ENCODE peak calls at places on chromosomes 13 and 19, in four cellular contexts. S is SK-N-SH, E is HepG2, J is K562. B is an unnamed sample.

GRCh38 chr19:7509625-7510024 is 6.3 kb upstream of the ZNF358 start:
- DNase-seq in J (peak), E (no peak), S (no peak), B (peak)

GRCh38 chr13:48817166-48817802 is 158.4 kb upstream of the FNDC3A start:
- DNase-seq in E (no peak), J (no peak), S (no peak), B (no peak)

GRCh38 chr19:1240925-1241324 is 626 bp upstream of the ATP5F1D start:
- DNase-seq in E (no peak), S (no peak), J (no peak), B (no peak)

GRCh38 chr13:45258339-45258685 is 57.5 kb upstream of the KCTD4 start:
- DNase-seq in J (no peak), E (peak), S (no peak), B (no peak)

GRCh38 chr19:39320948-39321831 is 527 bp upstream of the LRFN1 start:
- DNase-seq in E (no peak), J (no peak), S (peak), B (peak)

GRCh38 chr19:5407356-5407755 is 47.9 kb upstream of the ZNRF4 start:
- DNase-seq in E (peak), J (peak), S (peak), B (no peak)

GRCh38 chr19:48728882-48729645 is 9.5 kb upstream of the MAMSTR start:
- DNase-seq in E (no peak), S (no peak), J (no peak), B (peak)

GRCh38 chr19:47107201-47107952 is 6.2 kb downstream of the ZC3H4 start:
- DNase-seq in E (peak), J (peak), S (no peak), B (no peak)

GRCh38 chr19:10780368-10780767 is 55.6 kb downstream of the TMED1 start:
- DNase-seq in J (peak), E (no peak), S (no peak), B (no peak)

GRCh38 chr13:77698211-77699058 is 948 bp downstream of the SLAIN1 start:
- DNase-seq in E (no peak), S (peak), J (no peak), B (peak)

GRCh38 chr19:1237754-1238372 is at the start of gene CBARP:
- DNase-seq in E (no peak), J (peak), S (peak), B (peak)

DNA sequence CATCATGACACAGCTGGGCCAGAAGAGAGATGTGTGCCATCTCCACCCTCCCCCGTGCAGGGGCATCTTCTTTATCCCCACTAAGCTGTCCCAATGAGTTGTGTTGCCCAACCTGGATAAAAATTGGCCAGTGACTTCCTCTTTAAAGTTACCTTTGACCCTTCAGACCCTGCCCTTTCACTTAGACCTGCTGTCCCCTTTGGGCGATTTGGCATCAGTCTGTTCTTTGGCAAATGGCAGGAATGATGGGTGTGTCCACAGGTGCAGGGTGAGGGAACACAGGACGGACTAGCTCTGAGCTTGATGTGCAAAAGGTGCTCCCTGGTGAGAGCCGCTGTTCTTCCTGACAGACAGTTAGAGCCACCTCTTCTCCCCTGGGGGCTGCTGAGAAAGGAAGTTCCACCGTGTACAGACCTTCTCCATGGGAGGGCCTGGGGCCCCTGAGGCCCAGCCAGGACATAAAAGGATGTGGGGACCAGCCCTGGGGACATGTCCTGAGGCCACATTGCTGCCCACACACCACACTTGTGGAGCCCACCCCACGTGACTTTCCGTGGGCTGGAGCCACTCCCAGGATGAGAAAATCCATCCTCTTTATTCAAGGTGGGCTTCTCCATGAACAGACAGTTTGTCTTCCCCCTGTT is 1.7 kb downstream of the CYP4F8 start:
- DNase-seq in E (no peak), S (no peak), J (no peak), B (no peak)
- TF ChIP-seq FOXJ3 in E (no peak), S (no peak), J (no peak), B (no peak)

GRCh38 chr19:3664879-3665642 is 35.2 kb downstream of the PIP5K1C start:
- DNase-seq in J (no peak), S (no peak), E (no peak), B (no peak)
- TF ChIP-seq FOXJ3 in J (no peak), S (no peak), E (no peak), B (no peak)

DNA sequence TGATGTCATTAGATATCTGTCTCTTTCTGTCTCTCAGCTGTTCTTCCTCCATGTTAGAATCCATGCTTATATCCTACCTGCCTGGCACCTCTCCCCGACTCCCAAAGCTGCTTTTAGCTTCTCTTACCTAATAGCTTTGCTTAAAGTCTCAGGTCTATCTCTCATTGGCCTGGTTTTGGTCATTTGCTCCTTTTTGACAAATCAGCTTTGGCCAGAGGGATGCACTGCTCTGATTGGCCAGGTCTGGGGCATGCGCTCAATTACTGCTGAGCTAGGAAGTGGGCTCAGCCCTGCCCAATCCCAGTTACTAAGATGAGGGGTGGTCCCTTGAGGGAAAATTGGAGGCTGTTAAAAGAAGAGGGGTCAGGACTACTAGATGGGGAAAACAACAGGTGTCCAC is 11.5 kb upstream of the CLASRP start:
- DNase-seq in E (no peak), J (no peak), S (no peak), B (no peak)
- TF ChIP-seq FOXJ3 in E (no peak), J (no peak), S (no peak), B (no peak)

DNA sequence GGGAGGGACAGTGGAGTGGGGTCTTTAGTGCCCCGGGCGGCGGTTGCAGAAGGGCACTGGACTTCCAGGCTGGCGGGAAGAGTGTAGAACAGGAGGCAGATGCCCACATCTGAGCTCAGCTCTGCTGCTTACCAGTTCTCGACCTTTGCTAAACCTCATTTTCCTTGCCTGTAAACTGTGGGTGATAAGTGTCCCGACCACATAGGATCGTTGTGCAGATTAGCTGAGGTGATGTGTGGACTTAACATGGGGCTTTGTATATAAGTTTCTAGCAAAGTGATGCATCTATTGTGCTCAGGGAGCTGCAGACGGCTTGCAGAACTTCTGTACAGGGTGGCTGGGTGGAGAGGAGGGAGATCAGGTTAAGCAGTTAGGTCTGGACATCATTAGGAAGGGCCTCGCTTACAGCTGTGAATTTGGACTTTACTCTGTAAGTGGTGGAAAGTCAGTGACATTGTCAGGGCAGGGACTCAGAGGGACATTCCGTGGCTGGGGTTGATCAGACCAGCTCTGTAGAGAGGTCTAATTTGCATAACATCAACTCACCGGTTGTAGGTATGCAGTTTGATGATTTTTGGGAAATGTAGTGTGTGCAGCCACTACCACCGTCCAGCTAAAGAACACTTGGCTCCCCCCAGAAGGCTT is 70.0 kb downstream of the SPATA13 start:
- DNase-seq in S (no peak), E (no peak), J (no peak), B (no peak)
- TF ChIP-seq FOXJ3 in S (no peak), E (no peak), J (no peak), B (no peak)

B was measured in WTC11.